ENCODE peak calls at places on chromosomes 13 and 19, in four cellular contexts. T, M, N and U are unnamed samples.

GRCh38 chr13:26759907-26760834 is at the start of gene GPR12:
- DNase-seq in M (no peak), N (no peak), T (no peak), U (no peak)

GRCh38 chr13:90800082-90800746 is 547.3 kb upstream of the MIR17HG start:
- DNase-seq in N (no peak), M (no peak), T (no peak), U (no peak)

GRCh38 chr13:25886438-25887214 is 165.2 kb downstream of the SHISA2 start:
- DNase-seq in M (no peak), T (peak; percentile 44), N (no peak), U (no peak)

GRCh38 chr19:2561221-2561620 is 85.3 kb downstream of the GADD45B start:
- DNase-seq in N (no peak), M (no peak), T (no peak), U (no peak)

GRCh38 chr13:51585234-51585672 is 991 bp downstream of the WDFY2 start:
- DNase-seq in T (peak; percentile 24), N (no peak), M (no peak), U (no peak)

GRCh38 chr13:34179481-34179880 is 361.5 kb downstream of the RFC3 start:
- DNase-seq in T (peak; percentile 7), M (no peak), N (no peak), U (peak; percentile 87)

GRCh38 chr13:48234652-48235099 is 1.7 kb downstream of the ITM2B start:
- DNase-seq in T (no peak), M (no peak), N (no peak), U (peak; percentile 8)

GRCh38 chr13:50378513-50378970 is 363.3 kb downstream of the KCNRG start:
- DNase-seq in N (no peak), T (no peak), M (no peak), U (peak; percentile 48)

GRCh38 chr13:50712882-50713281 is 130.6 kb downstream of the DLEU7 start:
- DNase-seq in M (no peak), T (no peak), N (no peak), U (no peak)

GRCh38 chr19:47886010-47886559 is at the start of gene SULT2A1:
- DNase-seq in T (no peak), N (no peak), M (no peak), U (no peak)

DNA sequence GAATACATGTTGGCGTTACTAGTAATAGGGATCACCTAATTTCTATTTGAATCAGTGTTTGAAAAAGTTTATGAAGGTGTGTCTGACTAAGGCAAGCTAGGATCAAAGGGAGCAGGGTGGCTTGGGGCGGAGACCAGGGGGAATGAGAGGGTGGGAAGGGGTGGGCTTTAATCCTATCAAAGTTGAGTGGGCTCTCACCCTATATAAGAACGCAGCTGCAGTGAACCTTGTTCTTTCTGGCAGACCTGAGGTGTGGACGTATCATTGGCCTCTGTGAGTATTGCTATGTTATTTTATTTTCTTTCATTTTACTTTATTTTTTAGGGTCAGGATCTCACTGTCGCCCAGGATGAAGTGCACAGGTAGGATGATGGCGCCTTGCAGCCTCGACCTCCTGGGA is 37.4 kb downstream of the NLRP12 start:
- DNase-seq in M (no peak), N (no peak), T (no peak), U (no peak)
- H3K56ac ChIP-seq in M (no peak overlapping the region), N (no peak overlapping the region), T (no peak overlapping the region), U (peak overlapping the region; percentile 37)

GRCh38 chr19:33627526-33627925 is 5.8 kb downstream of the CHST8 start:
- DNase-seq in T (no peak), M (no peak), N (no peak), U (no peak)

GRCh38 chr19:33622809-33623511 is 1.2 kb downstream of the CHST8 start:
- DNase-seq in N (no peak), T (no peak), M (no peak), U (peak; percentile 19)

GRCh38 chr19:33622505-33622808 is 704 bp downstream of the CHST8 start:
- DNase-seq in N (no peak), M (no peak), T (no peak), U (peak; percentile 37)

GRCh38 chr19:33621811-33622504 is at the start of gene CHST8:
- DNase-seq in N (no peak), T (no peak), M (peak; percentile 82), U (peak; percentile 74)

GRCh38 chr19:33624586-33625153 is 2.9 kb downstream of the CHST8 start:
- DNase-seq in T (no peak), N (no peak), M (no peak), U (no peak)
- H3K56ac ChIP-seq in T (no peak overlapping the region), N (no peak overlapping the region), M (no peak overlapping the region), U (no peak overlapping the region)

DNA sequence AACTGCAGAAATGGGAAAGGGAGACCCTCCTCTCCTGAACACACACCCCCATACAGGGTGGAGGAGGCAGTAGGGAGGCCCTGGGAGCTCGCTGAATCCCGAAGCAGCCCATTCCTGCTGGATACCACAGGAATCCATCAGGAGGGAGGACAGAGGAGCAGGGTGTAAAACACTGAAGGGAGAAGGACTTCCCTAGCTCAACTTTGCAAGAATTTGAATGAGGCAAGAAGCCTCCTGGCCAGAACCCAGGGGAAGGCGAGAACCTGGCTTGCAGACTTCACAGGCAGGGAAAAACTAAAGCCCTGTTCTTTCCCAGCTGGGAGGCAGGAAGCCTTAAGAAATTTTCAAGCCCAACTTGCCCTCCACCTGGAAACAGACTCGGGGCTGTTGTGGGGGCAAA is 43.5 kb downstream of the ZNF91 start:
- DNase-seq in M (no peak), T (no peak), N (no peak), U (no peak)
- H3K56ac ChIP-seq in M (no peak overlapping the region), T (no peak overlapping the region), N (no peak overlapping the region), U (no peak overlapping the region)

DNA sequence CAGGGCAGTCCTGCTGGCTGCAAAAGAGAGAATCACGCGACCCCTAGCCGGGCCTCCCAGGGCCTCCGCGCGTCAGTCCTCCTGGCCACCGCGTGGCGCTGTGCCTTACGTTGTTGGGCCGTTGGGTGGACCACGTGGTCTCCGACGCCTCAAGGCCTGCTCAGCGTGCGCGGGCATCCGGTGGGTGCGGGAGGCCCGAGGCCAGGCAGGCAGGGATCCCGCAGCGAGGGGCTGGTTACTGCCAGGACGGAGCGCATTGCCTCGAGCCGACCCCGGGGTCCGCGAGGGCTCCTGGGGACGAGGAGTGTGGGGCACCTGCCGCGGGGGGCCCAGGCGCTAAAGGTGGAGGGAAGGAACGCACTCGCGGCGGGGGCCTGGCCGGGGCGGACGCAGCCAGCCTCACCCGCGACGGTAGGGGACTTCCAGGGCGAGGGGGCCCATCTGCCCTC is at the start of gene TDRD12:
- DNase-seq in M (peak; percentile 68), N (peak; percentile 15), T (no peak), U (peak; percentile 18)
- H3K56ac ChIP-seq in M (no peak within 1 kb of the TSS), N (no peak within 1 kb of the TSS), T (no peak within 1 kb of the TSS), U (no peak within 1 kb of the TSS)

GRCh38 chr13:21777166-21777565 is 106.3 kb downstream of the FGF9 start:
- DNase-seq in N (no peak), M (no peak), T (no peak), U (no peak)

GRCh38 chr13:21777813-21778212 is 106.9 kb downstream of the FGF9 start:
- DNase-seq in T (no peak), M (no peak), N (no peak), U (no peak)
- H3K56ac ChIP-seq in T (no peak overlapping the region), M (no peak overlapping the region), N (no peak overlapping the region), U (no peak overlapping the region)